ENCODE peak calls at places on chromosomes 3 and 15, in ten cellular contexts. X is sigmoid colon, H is A549, T is body of pancreas, U is IMR-90, D is ovary, S is transverse colon, R is esophagus muscularis mucosa, I is stomach, O is breast epithelium. Q is an unnamed sample.

GRCh38 chr3:9147215-9147895 is 102.1 kb downstream of the SRGAP3 start:
- DNase-seq in R (no peak), U (no peak), X (no peak), O (no peak), D (no peak), S (no peak), T (no peak), I (no peak), H (no peak), Q (no peak)

GRCh38 chr3:154113609-154114008 is 7.6 kb upstream of the ARHGEF26 start:
- DNase-seq in T (no peak), U (no peak), H (no peak), O (no peak), S (no peak), X (no peak), R (no peak), D (no peak), I (no peak), Q (no peak)

GRCh38 chr3:35679409-35680080 is 40.2 kb downstream of the ARPP21 start:
- DNase-seq in R (no peak), U (no peak), H (no peak), S (no peak), X (no peak), O (no peak), I (no peak), D (no peak), T (no peak), Q (no peak)

GRCh38 chr3:112671930-112672715 is 31.2 kb upstream of the CCDC80 start:
- DNase-seq in O (no peak), D (no peak), R (no peak), H (peak), X (no peak), T (no peak), S (no peak), U (peak), I (no peak), Q (peak)

GRCh38 chr3:142239421-142239820 is 14.0 kb upstream of the GK5 start:
- DNase-seq in S (no peak), H (no peak), O (no peak), R (no peak), I (no peak), U (no peak), T (no peak), D (no peak), X (no peak), Q (no peak)

GRCh38 chr15:70101459-70102113 is 3.9 kb upstream of the TLE3 start:
- DNase-seq in D (peak), I (peak), S (peak), O (peak), H (peak), X (peak), R (no peak), U (peak), T (peak), Q (peak)

GRCh38 chr3:125137432-125138033 is 75.0 kb downstream of the SLC12A8 start:
- DNase-seq in O (no peak), D (no peak), H (peak), I (no peak), U (peak), T (no peak), R (no peak), S (no peak), X (no peak), Q (peak)

GRCh38 chr15:25416693-25417092 is 22.1 kb downstream of the UBE3A start:
- DNase-seq in S (no peak), O (no peak), D (no peak), U (peak), H (no peak), R (no peak), X (no peak), T (no peak), I (no peak), Q (no peak)

GRCh38 chr15:86772369-86773059 is 692.8 kb downstream of the AGBL1 start:
- DNase-seq in X (no peak), H (no peak), O (no peak), I (no peak), S (peak), U (no peak), T (no peak), D (no peak), R (no peak), Q (no peak)

GRCh38 chr3:149277338-149277813 is 55.7 kb upstream of the CP start:
- DNase-seq in S (no peak), R (no peak), X (no peak), H (peak), I (no peak), D (no peak), T (no peak), O (no peak), U (peak), Q (peak)

GRCh38 chr3:7368597-7368996 is 507.7 kb downstream of the GRM7 start:
- DNase-seq in R (no peak), T (no peak), D (no peak), O (no peak), S (no peak), H (no peak), X (no peak), I (no peak), U (no peak), Q (no peak)

GRCh38 chr15:92906563-92907081 is 6.5 kb downstream of the CHD2 start:
- DNase-seq in S (no peak), T (peak), O (no peak), D (no peak), H (peak), X (no peak), I (no peak), R (no peak), U (peak), Q (no peak)

GRCh38 chr15:31267161-31268107 is 59.2 kb upstream of the KLF13 start:
- DNase-seq in R (peak), O (peak), I (peak), S (peak), U (no peak), H (no peak), D (no peak), X (peak), T (no peak), Q (no peak)

GRCh38 chr15:39403674-39404117 is 177.2 kb upstream of the THBS1 start:
- DNase-seq in R (peak), D (no peak), H (peak), X (no peak), U (peak), T (no peak), I (no peak), S (no peak), O (no peak), Q (no peak)

GRCh38 chr3:97972976-97973375 is 745 bp upstream of the RIOX2 start:
- DNase-seq in I (no peak), U (no peak), R (no peak), D (no peak), H (no peak), T (no peak), O (no peak), S (no peak), X (no peak), Q (no peak)

GRCh38 chr3:153163349-153164008 is 1.5 kb downstream of the RAP2B start:
- DNase-seq in X (no peak), R (no peak), D (no peak), H (peak), U (peak), O (no peak), I (no peak), S (no peak), T (no peak), Q (no peak)

GRCh38 chr3:133662256-133662773 is 574 bp upstream of the TOPBP1 start:
- DNase-seq in T (no peak), X (no peak), O (no peak), S (no peak), H (peak), D (no peak), U (peak), I (no peak), R (no peak), Q (peak)

GRCh38 chr3:101189786-101190185 is 130.6 kb downstream of the IMPG2 start:
- DNase-seq in R (no peak), D (no peak), I (no peak), T (no peak), S (no peak), U (peak), O (no peak), H (peak), X (no peak), Q (no peak)

GRCh38 chr15:62665449-62665848 is 377.1 kb upstream of the TPM1 start:
- DNase-seq in R (no peak), T (no peak), X (no peak), S (no peak), H (no peak), D (no peak), U (peak), O (no peak), I (no peak), Q (no peak)

GRCh38 chr3:73511555-73511954 is 113.2 kb downstream of the PDZRN3 start:
- DNase-seq in O (no peak), D (no peak), U (no peak), I (no peak), X (peak), T (no peak), R (peak), S (peak), H (no peak), Q (no peak)

GRCh38 chr15:60423540-60423939 is 25.8 kb upstream of the ANXA2 start:
- DNase-seq in I (no peak), U (peak), R (no peak), O (peak), S (no peak), X (no peak), H (peak), T (no peak), D (no peak), Q (no peak)

GRCh38 chr15:67998599-67999122 is 55.5 kb upstream of the PIAS1 start:
- DNase-seq in H (peak), D (no peak), S (peak), X (no peak), R (no peak), O (no peak), U (peak), I (peak), T (peak), Q (no peak)

GRCh38 chr3:28050120-28050519 is 191.3 kb upstream of the CMC1 start:
- DNase-seq in S (no peak), O (no peak), H (no peak), T (no peak), X (no peak), R (no peak), I (no peak), U (no peak), D (no peak), Q (no peak)

GRCh38 chr3:187742351-187743171 is 2.7 kb downstream of the BCL6 start:
- DNase-seq in O (peak), X (no peak), S (peak), U (peak), R (no peak), T (peak), D (no peak), I (peak), H (no peak), Q (no peak)
- TF ChIP-seq POLR2A in O (no peak), X (no peak), S (peak), U (no peak), R (no peak), T (no peak), D (no peak), I (no peak), H (no peak), Q (no peak)

GRCh38 chr3:52531636-52532516 is 1.8 kb downstream of the NT5DC2 start:
- DNase-seq in T (no peak), S (no peak), H (no peak), U (no peak), R (no peak), O (no peak), X (peak), I (peak), D (peak), Q (peak)

GRCh38 chr3:52528596-52529375 is 4.9 kb downstream of the NT5DC2 start:
- DNase-seq in H (no peak), X (peak), T (peak), I (no peak), S (peak), D (peak), R (no peak), O (no peak), U (no peak), Q (no peak)

GRCh38 chr3:52530918-52531635 is 2.6 kb downstream of the NT5DC2 start:
- DNase-seq in U (no peak), D (peak), O (no peak), R (no peak), X (peak), I (peak), S (no peak), T (no peak), H (no peak), Q (peak)

GRCh38 chr3:52527732-52528595 is 5.7 kb downstream of the NT5DC2 start:
- DNase-seq in H (no peak), R (no peak), O (no peak), I (no peak), U (no peak), T (peak), X (peak), D (peak), S (peak), Q (no peak)

GRCh38 chr3:52529376-52530333 is 4.0 kb downstream of the NT5DC2 start:
- DNase-seq in T (peak), O (no peak), R (no peak), S (peak), D (peak), X (peak), U (peak), I (peak), H (no peak), Q (peak)
- TF ChIP-seq POLR2A in T (no peak), O (no peak), R (no peak), S (no peak), D (no peak), X (no peak), U (no peak), I (no peak), H (no peak), Q (no peak)

GRCh38 chr15:85706779-85707518 is 87.8 kb downstream of the KLHL25 start:
- DNase-seq in X (no peak), S (peak), H (no peak), T (no peak), R (no peak), O (no peak), I (no peak), U (peak), D (no peak), Q (no peak)

GRCh38 chr15:85702321-85703230 is 92.1 kb downstream of the KLHL25 start:
- DNase-seq in D (no peak), X (no peak), U (peak), I (no peak), S (no peak), T (no peak), H (no peak), O (no peak), R (no peak), Q (no peak)

GRCh38 chr15:85700767-85701166 is 94.0 kb downstream of the KLHL25 start:
- DNase-seq in R (no peak), X (no peak), S (no peak), O (no peak), U (no peak), D (no peak), T (no peak), H (no peak), I (no peak), Q (no peak)

GRCh38 chr15:85704720-85705119 is 90.0 kb downstream of the KLHL25 start:
- DNase-seq in X (no peak), O (no peak), T (no peak), R (no peak), I (no peak), U (no peak), H (no peak), S (no peak), D (no peak), Q (no peak)

GRCh38 chr15:85704021-85704420 is 90.7 kb downstream of the KLHL25 start:
- DNase-seq in H (no peak), O (no peak), R (no peak), X (no peak), D (no peak), T (no peak), S (no peak), U (peak), I (no peak), Q (no peak)
- TF ChIP-seq POLR2A in H (no peak), O (no peak), R (no peak), X (no peak), D (no peak), T (no peak), S (no peak), U (no peak), I (no peak), Q (no peak)

GRCh38 chr15:80260566-80260965 is 8.6 kb upstream of the CTXND1 start:
- DNase-seq in X (peak), H (no peak), S (peak), T (no peak), D (no peak), U (no peak), R (no peak), I (no peak), O (no peak), Q (no peak)

GRCh38 chr15:80264031-80264430 is 12.0 kb upstream of the CTXND1 start:
- DNase-seq in O (no peak), R (no peak), H (no peak), T (no peak), D (no peak), X (no peak), S (no peak), U (peak), I (no peak), Q (no peak)

GRCh38 chr15:80265021-80265420 is 13.0 kb upstream of the CTXND1 start:
- DNase-seq in X (peak), S (no peak), T (no peak), I (no peak), H (no peak), R (no peak), O (no peak), D (no peak), U (peak), Q (no peak)

DNA sequence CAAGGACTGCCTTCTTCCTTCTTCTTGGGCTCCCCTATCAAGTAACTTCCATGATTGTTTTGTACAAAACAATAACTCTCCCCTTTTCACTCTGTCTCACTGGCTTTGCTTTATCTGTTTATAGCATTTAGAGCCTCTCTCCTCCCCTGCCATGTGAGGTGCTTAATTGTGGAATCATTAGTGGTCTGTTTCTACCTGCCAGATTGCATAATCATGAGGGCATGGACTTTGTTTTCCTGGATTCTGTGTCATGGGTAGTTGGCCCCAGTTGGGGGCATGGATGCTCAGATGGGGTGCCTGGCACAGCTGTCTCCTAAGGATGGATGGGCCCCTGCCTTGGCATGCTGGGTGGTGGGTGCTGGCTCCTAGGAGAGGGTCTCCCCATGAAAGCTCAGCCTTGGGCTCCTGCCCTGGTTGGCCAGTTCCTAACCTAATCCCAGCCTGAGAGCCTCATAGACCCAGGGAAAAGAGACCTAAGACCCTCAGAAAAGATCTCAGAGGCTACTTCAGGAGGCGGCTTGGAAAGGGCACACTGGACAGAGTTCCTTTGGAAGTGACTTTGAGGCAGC is 8.0 kb upstream of the CTXND1 start:
- DNase-seq in U (no peak), R (no peak), I (no peak), H (no peak), T (no peak), O (no peak), S (no peak), D (no peak), X (peak), Q (no peak)
- TF ChIP-seq POLR2A in U (no peak), R (no peak), I (no peak), H (no peak), T (no peak), O (no peak), S (no peak), D (no peak), X (no peak), Q (no peak)

GRCh38 chr3:50153782-50154475 is 1.2 kb upstream of the SEMA3F start:
- DNase-seq in D (no peak), T (no peak), R (no peak), H (no peak), X (no peak), U (no peak), I (no peak), O (no peak), S (no peak), Q (no peak)

GRCh38 chr3:50154476-50154839 is 666 bp upstream of the SEMA3F start:
- DNase-seq in S (no peak), H (no peak), I (no peak), X (no peak), O (no peak), U (no peak), R (no peak), T (no peak), D (no peak), Q (no peak)

GRCh38 chr3:50150404-50150750 is 4.7 kb upstream of the SEMA3F start:
- DNase-seq in D (no peak), R (no peak), T (no peak), I (no peak), X (no peak), H (no peak), U (no peak), O (no peak), S (no peak), Q (no peak)

GRCh38 chr3:50150863-50151686 is 4.0 kb upstream of the SEMA3F start:
- DNase-seq in D (no peak), O (peak), H (no peak), X (no peak), T (no peak), U (no peak), S (no peak), R (no peak), I (peak), Q (no peak)

GRCh38 chr3:50151728-50152127 is 3.4 kb upstream of the SEMA3F start:
- DNase-seq in X (no peak), T (no peak), D (no peak), H (no peak), O (no peak), U (no peak), R (no peak), I (no peak), S (no peak), Q (no peak)
- TF ChIP-seq POLR2A in X (no peak), T (no peak), D (no peak), H (no peak), O (no peak), U (no peak), R (no peak), I (no peak), S (no peak), Q (no peak)

GRCh38 chr15:101201411-101202174 is 50.3 kb downstream of the CHSY1 start:
- DNase-seq in T (peak), D (peak), S (peak), H (peak), U (peak), I (peak), R (peak), X (peak), O (peak), Q (peak)
- TF ChIP-seq POLR2A in T (no peak), D (no peak), S (no peak), H (no peak), U (peak), I (no peak), R (no peak), X (no peak), O (no peak), Q (no peak)